ENCODE peak calls at places on chromosomes 6 and 20, in ten cellular contexts. One of them, this sample, is unnamed.

GRCh38 chr6:19538086-19538485 is 299.1 kb upstream of the ID4 start:
- DNase-seq in activated CD4-positive, alpha-beta T cell treated with anti-CD3 and anti-CD28 coated beads, Interleukin-2, amount 50 U/mL, for 48 hours: no peak
- DNase-seq in cardiac septum: no peak
- DNase-seq in heart left ventricle: no peak
- DNase-seq in SJCRH30: no peak
- DNase-seq in stimulated activated CD4-positive, alpha-beta T cell treated with anti-CD3 and anti-CD28 coated beads, Interleukin-12 subunit alpha, Interleukin-12 subunit beta, amount 100 ng/mL, for 24 hours: no peak
- DNase-seq in CD4-positive, CD25-positive, alpha-beta regulatory T cell: no peak
- DNase-seq in endothelial cell: no peak
- DNase-seq in esophagus muscularis mucosa: no peak
- DNase-seq in ACHN: no peak
- DNase-seq in this sample: no peak

GRCh38 chr20:33566781-33567603 is 77.1 kb downstream of the CBFA2T2 start:
- DNase-seq in activated CD4-positive, alpha-beta T cell treated with anti-CD3 and anti-CD28 coated beads, Interleukin-2, amount 50 U/mL, for 48 hours: no peak
- DNase-seq in cardiac septum: no peak
- DNase-seq in heart left ventricle: no peak
- DNase-seq in SJCRH30: no peak
- DNase-seq in stimulated activated CD4-positive, alpha-beta T cell treated with anti-CD3 and anti-CD28 coated beads, Interleukin-12 subunit alpha, Interleukin-12 subunit beta, amount 100 ng/mL, for 24 hours: no peak
- DNase-seq in CD4-positive, CD25-positive, alpha-beta regulatory T cell: no peak
- DNase-seq in endothelial cell: no peak
- DNase-seq in esophagus muscularis mucosa: no peak
- DNase-seq in ACHN: no peak
- DNase-seq in this sample: no peak

GRCh38 chr20:49353348-49353747 is 75.5 kb upstream of the ZNFX1 start:
- DNase-seq in activated CD4-positive, alpha-beta T cell treated with anti-CD3 and anti-CD28 coated beads, Interleukin-2, amount 50 U/mL, for 48 hours: no peak
- DNase-seq in cardiac septum: no peak
- DNase-seq in heart left ventricle: no peak
- DNase-seq in SJCRH30: no peak
- DNase-seq in stimulated activated CD4-positive, alpha-beta T cell treated with anti-CD3 and anti-CD28 coated beads, Interleukin-12 subunit alpha, Interleukin-12 subunit beta, amount 100 ng/mL, for 24 hours: no peak
- DNase-seq in CD4-positive, CD25-positive, alpha-beta regulatory T cell: no peak
- DNase-seq in endothelial cell: no peak
- DNase-seq in esophagus muscularis mucosa: no peak
- DNase-seq in ACHN: no peak
- DNase-seq in this sample: no peak

GRCh38 chr6:116410945-116411623 is 40.3 kb downstream of the DSE start:
- DNase-seq in activated CD4-positive, alpha-beta T cell treated with anti-CD3 and anti-CD28 coated beads, Interleukin-2, amount 50 U/mL, for 48 hours: no peak
- DNase-seq in cardiac septum: no peak
- DNase-seq in heart left ventricle: peak
- DNase-seq in SJCRH30: peak
- DNase-seq in stimulated activated CD4-positive, alpha-beta T cell treated with anti-CD3 and anti-CD28 coated beads, Interleukin-12 subunit alpha, Interleukin-12 subunit beta, amount 100 ng/mL, for 24 hours: no peak
- DNase-seq in CD4-positive, CD25-positive, alpha-beta regulatory T cell: no peak
- DNase-seq in endothelial cell: no peak
- DNase-seq in esophagus muscularis mucosa: no peak
- DNase-seq in ACHN: peak
- DNase-seq in this sample: peak

GRCh38 chr20:18527836-18528235 is 20.1 kb downstream of the SEC23B start:
- DNase-seq in activated CD4-positive, alpha-beta T cell treated with anti-CD3 and anti-CD28 coated beads, Interleukin-2, amount 50 U/mL, for 48 hours: no peak
- DNase-seq in cardiac septum: no peak
- DNase-seq in heart left ventricle: no peak
- DNase-seq in SJCRH30: no peak
- DNase-seq in stimulated activated CD4-positive, alpha-beta T cell treated with anti-CD3 and anti-CD28 coated beads, Interleukin-12 subunit alpha, Interleukin-12 subunit beta, amount 100 ng/mL, for 24 hours: no peak
- DNase-seq in CD4-positive, CD25-positive, alpha-beta regulatory T cell: no peak
- DNase-seq in endothelial cell: no peak
- DNase-seq in esophagus muscularis mucosa: no peak
- DNase-seq in ACHN: peak
- DNase-seq in this sample: peak

GRCh38 chr6:133130863-133131262 is 110.3 kb upstream of the EYA4 start:
- DNase-seq in activated CD4-positive, alpha-beta T cell treated with anti-CD3 and anti-CD28 coated beads, Interleukin-2, amount 50 U/mL, for 48 hours: no peak
- DNase-seq in cardiac septum: peak
- DNase-seq in heart left ventricle: peak
- DNase-seq in SJCRH30: peak
- DNase-seq in stimulated activated CD4-positive, alpha-beta T cell treated with anti-CD3 and anti-CD28 coated beads, Interleukin-12 subunit alpha, Interleukin-12 subunit beta, amount 100 ng/mL, for 24 hours: no peak
- DNase-seq in CD4-positive, CD25-positive, alpha-beta regulatory T cell: no peak
- DNase-seq in endothelial cell: no peak
- DNase-seq in esophagus muscularis mucosa: no peak
- DNase-seq in ACHN: peak
- DNase-seq in this sample: peak

GRCh38 chr20:62936996-62937352 is 973 bp upstream of the GID8 start:
- DNase-seq in activated CD4-positive, alpha-beta T cell treated with anti-CD3 and anti-CD28 coated beads, Interleukin-2, amount 50 U/mL, for 48 hours: no peak
- DNase-seq in cardiac septum: no peak
- DNase-seq in heart left ventricle: no peak
- DNase-seq in SJCRH30: no peak
- DNase-seq in stimulated activated CD4-positive, alpha-beta T cell treated with anti-CD3 and anti-CD28 coated beads, Interleukin-12 subunit alpha, Interleukin-12 subunit beta, amount 100 ng/mL, for 24 hours: no peak
- DNase-seq in CD4-positive, CD25-positive, alpha-beta regulatory T cell: no peak
- DNase-seq in endothelial cell: no peak
- DNase-seq in esophagus muscularis mucosa: no peak
- DNase-seq in ACHN: peak
- DNase-seq in this sample: peak

GRCh38 chr20:38164624-38165088 is 414 bp downstream of the TGM2 start:
- DNase-seq in activated CD4-positive, alpha-beta T cell treated with anti-CD3 and anti-CD28 coated beads, Interleukin-2, amount 50 U/mL, for 48 hours: no peak
- DNase-seq in cardiac septum: peak
- DNase-seq in heart left ventricle: no peak
- DNase-seq in SJCRH30: no peak
- DNase-seq in stimulated activated CD4-positive, alpha-beta T cell treated with anti-CD3 and anti-CD28 coated beads, Interleukin-12 subunit alpha, Interleukin-12 subunit beta, amount 100 ng/mL, for 24 hours: no peak
- DNase-seq in CD4-positive, CD25-positive, alpha-beta regulatory T cell: no peak
- DNase-seq in endothelial cell: no peak
- DNase-seq in esophagus muscularis mucosa: no peak
- DNase-seq in ACHN: no peak
- DNase-seq in this sample: no peak

GRCh38 chr6:52403627-52404026 is 16.5 kb upstream of the EFHC1 start:
- DNase-seq in activated CD4-positive, alpha-beta T cell treated with anti-CD3 and anti-CD28 coated beads, Interleukin-2, amount 50 U/mL, for 48 hours: no peak
- DNase-seq in cardiac septum: no peak
- DNase-seq in heart left ventricle: peak
- DNase-seq in SJCRH30: no peak
- DNase-seq in stimulated activated CD4-positive, alpha-beta T cell treated with anti-CD3 and anti-CD28 coated beads, Interleukin-12 subunit alpha, Interleukin-12 subunit beta, amount 100 ng/mL, for 24 hours: no peak
- DNase-seq in CD4-positive, CD25-positive, alpha-beta regulatory T cell: no peak
- DNase-seq in endothelial cell: no peak
- DNase-seq in esophagus muscularis mucosa: no peak
- DNase-seq in ACHN: no peak
- DNase-seq in this sample: peak

GRCh38 chr6:163668061-163668426 is 253.5 kb downstream of the QKI start:
- DNase-seq in activated CD4-positive, alpha-beta T cell treated with anti-CD3 and anti-CD28 coated beads, Interleukin-2, amount 50 U/mL, for 48 hours: no peak
- DNase-seq in cardiac septum: no peak
- DNase-seq in heart left ventricle: no peak
- DNase-seq in SJCRH30: no peak
- DNase-seq in stimulated activated CD4-positive, alpha-beta T cell treated with anti-CD3 and anti-CD28 coated beads, Interleukin-12 subunit alpha, Interleukin-12 subunit beta, amount 100 ng/mL, for 24 hours: no peak
- DNase-seq in CD4-positive, CD25-positive, alpha-beta regulatory T cell: no peak
- DNase-seq in endothelial cell: no peak
- DNase-seq in esophagus muscularis mucosa: peak
- DNase-seq in ACHN: no peak
- DNase-seq in this sample: no peak

GRCh38 chr6:29611426-29611825 is 21.6 kb downstream of the GABBR1 start:
- DNase-seq in activated CD4-positive, alpha-beta T cell treated with anti-CD3 and anti-CD28 coated beads, Interleukin-2, amount 50 U/mL, for 48 hours: no peak
- DNase-seq in cardiac septum: no peak
- DNase-seq in heart left ventricle: no peak
- DNase-seq in SJCRH30: no peak
- DNase-seq in stimulated activated CD4-positive, alpha-beta T cell treated with anti-CD3 and anti-CD28 coated beads, Interleukin-12 subunit alpha, Interleukin-12 subunit beta, amount 100 ng/mL, for 24 hours: no peak
- DNase-seq in CD4-positive, CD25-positive, alpha-beta regulatory T cell: no peak
- DNase-seq in endothelial cell: no peak
- DNase-seq in esophagus muscularis mucosa: no peak
- DNase-seq in ACHN: no peak
- DNase-seq in this sample: no peak

GRCh38 chr20:45963059-45964011 is 8.7 kb downstream of the ZNF335 start:
- DNase-seq in activated CD4-positive, alpha-beta T cell treated with anti-CD3 and anti-CD28 coated beads, Interleukin-2, amount 50 U/mL, for 48 hours: no peak
- DNase-seq in cardiac septum: no peak
- DNase-seq in heart left ventricle: no peak
- DNase-seq in SJCRH30: no peak
- DNase-seq in stimulated activated CD4-positive, alpha-beta T cell treated with anti-CD3 and anti-CD28 coated beads, Interleukin-12 subunit alpha, Interleukin-12 subunit beta, amount 100 ng/mL, for 24 hours: no peak
- DNase-seq in CD4-positive, CD25-positive, alpha-beta regulatory T cell: no peak
- DNase-seq in endothelial cell: no peak
- DNase-seq in esophagus muscularis mucosa: no peak
- DNase-seq in ACHN: peak
- DNase-seq in this sample: peak

GRCh38 chr20:59573837-59574236 is 30.5 kb upstream of the PHACTR3 start:
- DNase-seq in activated CD4-positive, alpha-beta T cell treated with anti-CD3 and anti-CD28 coated beads, Interleukin-2, amount 50 U/mL, for 48 hours: no peak
- DNase-seq in cardiac septum: peak
- DNase-seq in heart left ventricle: no peak
- DNase-seq in SJCRH30: no peak
- DNase-seq in stimulated activated CD4-positive, alpha-beta T cell treated with anti-CD3 and anti-CD28 coated beads, Interleukin-12 subunit alpha, Interleukin-12 subunit beta, amount 100 ng/mL, for 24 hours: no peak
- DNase-seq in CD4-positive, CD25-positive, alpha-beta regulatory T cell: no peak
- DNase-seq in endothelial cell: no peak
- DNase-seq in esophagus muscularis mucosa: no peak
- DNase-seq in ACHN: no peak
- DNase-seq in this sample: no peak

GRCh38 chr6:27426045-27426620 is 37.6 kb downstream of the ZNF391 start:
- DNase-seq in activated CD4-positive, alpha-beta T cell treated with anti-CD3 and anti-CD28 coated beads, Interleukin-2, amount 50 U/mL, for 48 hours: no peak
- DNase-seq in cardiac septum: no peak
- DNase-seq in heart left ventricle: no peak
- DNase-seq in SJCRH30: no peak
- DNase-seq in stimulated activated CD4-positive, alpha-beta T cell treated with anti-CD3 and anti-CD28 coated beads, Interleukin-12 subunit alpha, Interleukin-12 subunit beta, amount 100 ng/mL, for 24 hours: no peak
- DNase-seq in CD4-positive, CD25-positive, alpha-beta regulatory T cell: no peak
- DNase-seq in endothelial cell: no peak
- DNase-seq in esophagus muscularis mucosa: no peak
- DNase-seq in ACHN: no peak
- DNase-seq in this sample: no peak

GRCh38 chr6:99233219-99233618 is 116.3 kb downstream of the FAXC start:
- DNase-seq in activated CD4-positive, alpha-beta T cell treated with anti-CD3 and anti-CD28 coated beads, Interleukin-2, amount 50 U/mL, for 48 hours: no peak
- DNase-seq in cardiac septum: no peak
- DNase-seq in heart left ventricle: no peak
- DNase-seq in SJCRH30: no peak
- DNase-seq in stimulated activated CD4-positive, alpha-beta T cell treated with anti-CD3 and anti-CD28 coated beads, Interleukin-12 subunit alpha, Interleukin-12 subunit beta, amount 100 ng/mL, for 24 hours: no peak
- DNase-seq in CD4-positive, CD25-positive, alpha-beta regulatory T cell: no peak
- DNase-seq in endothelial cell: no peak
- DNase-seq in esophagus muscularis mucosa: peak
- DNase-seq in ACHN: no peak
- DNase-seq in this sample: no peak

GRCh38 chr6:135012764-135013163 is 41.9 kb downstream of the HBS1L start:
- DNase-seq in activated CD4-positive, alpha-beta T cell treated with anti-CD3 and anti-CD28 coated beads, Interleukin-2, amount 50 U/mL, for 48 hours: no peak
- DNase-seq in cardiac septum: no peak
- DNase-seq in heart left ventricle: no peak
- DNase-seq in SJCRH30: no peak
- DNase-seq in stimulated activated CD4-positive, alpha-beta T cell treated with anti-CD3 and anti-CD28 coated beads, Interleukin-12 subunit alpha, Interleukin-12 subunit beta, amount 100 ng/mL, for 24 hours: no peak
- DNase-seq in CD4-positive, CD25-positive, alpha-beta regulatory T cell: no peak
- DNase-seq in endothelial cell: no peak
- DNase-seq in esophagus muscularis mucosa: no peak
- DNase-seq in ACHN: peak
- DNase-seq in this sample: no peak

GRCh38 chr6:55913213-55914195 is 38.1 kb upstream of the BMP5 start:
- DNase-seq in activated CD4-positive, alpha-beta T cell treated with anti-CD3 and anti-CD28 coated beads, Interleukin-2, amount 50 U/mL, for 48 hours: no peak
- DNase-seq in cardiac septum: no peak
- DNase-seq in heart left ventricle: no peak
- DNase-seq in SJCRH30: peak
- DNase-seq in stimulated activated CD4-positive, alpha-beta T cell treated with anti-CD3 and anti-CD28 coated beads, Interleukin-12 subunit alpha, Interleukin-12 subunit beta, amount 100 ng/mL, for 24 hours: no peak
- DNase-seq in CD4-positive, CD25-positive, alpha-beta regulatory T cell: no peak
- DNase-seq in endothelial cell: no peak
- DNase-seq in esophagus muscularis mucosa: no peak
- DNase-seq in ACHN: no peak
- DNase-seq in this sample: peak

This sample was measured in M059J.